ENCODE peak calls at places on chromosomes 4 and X, in ten cellular contexts. One of them, this sample, is unnamed.

GRCh38 chrX:151030845-151031244 is 47.7 kb downstream of the HMGB3 start:
- DNase-seq in esophagus muscularis mucosa: no peak
- DNase-seq in sigmoid colon: no peak
- DNase-seq in brain microvascular endothelial cell: no peak
- DNase-seq in astrocyte of the spinal cord: no peak
- DNase-seq in suprapubic skin: no peak
- DNase-seq in pancreas: no peak
- DNase-seq in K562: no peak
- DNase-seq in epithelial cell of esophagus: peak; percentile 18
- DNase-seq in A673: no peak
- DNase-seq in this sample: no peak

GRCh38 chrX:115366535-115366934 is 77.0 kb downstream of the LUZP4 start:
- DNase-seq in A673: no peak
- DNase-seq in pancreas: no peak
- DNase-seq in epithelial cell of esophagus: no peak
- DNase-seq in brain microvascular endothelial cell: no peak
- DNase-seq in sigmoid colon: no peak
- DNase-seq in suprapubic skin: no peak
- DNase-seq in K562: no peak
- DNase-seq in esophagus muscularis mucosa: no peak
- DNase-seq in astrocyte of the spinal cord: no peak
- DNase-seq in this sample: no peak

GRCh38 chr4:8469550-8469949 is 29.0 kb downstream of the TRMT44 start:
- DNase-seq in sigmoid colon: no peak
- DNase-seq in A673: no peak
- DNase-seq in brain microvascular endothelial cell: no peak
- DNase-seq in epithelial cell of esophagus: no peak
- DNase-seq in esophagus muscularis mucosa: no peak
- DNase-seq in suprapubic skin: no peak
- DNase-seq in astrocyte of the spinal cord: no peak
- DNase-seq in K562: no peak
- DNase-seq in pancreas: no peak
- DNase-seq in this sample: no peak

GRCh38 chrX:7242613-7243012 is 94.7 kb upstream of the PUDP start:
- DNase-seq in A673: no peak
- DNase-seq in K562: no peak
- DNase-seq in astrocyte of the spinal cord: no peak
- DNase-seq in suprapubic skin: no peak
- DNase-seq in sigmoid colon: no peak
- DNase-seq in epithelial cell of esophagus: no peak
- DNase-seq in esophagus muscularis mucosa: no peak
- DNase-seq in pancreas: no peak
- DNase-seq in brain microvascular endothelial cell: no peak
- DNase-seq in this sample: no peak

GRCh38 chrX:129318375-129318774 is 204.9 kb downstream of the SMARCA1 start:
- DNase-seq in brain microvascular endothelial cell: peak; percentile 26
- DNase-seq in K562: no peak
- DNase-seq in esophagus muscularis mucosa: no peak
- DNase-seq in pancreas: no peak
- DNase-seq in epithelial cell of esophagus: peak; percentile 36
- DNase-seq in sigmoid colon: no peak
- DNase-seq in astrocyte of the spinal cord: peak; percentile 31
- DNase-seq in suprapubic skin: no peak
- DNase-seq in A673: peak; percentile 27
- DNase-seq in this sample: no peak

GRCh38 chr4:17781831-17782287 is 438 bp upstream of the FAM184B start:
- DNase-seq in A673: no peak
- DNase-seq in astrocyte of the spinal cord: no peak
- DNase-seq in brain microvascular endothelial cell: no peak
- DNase-seq in esophagus muscularis mucosa: peak; percentile 70
- DNase-seq in suprapubic skin: no peak
- DNase-seq in K562: no peak
- DNase-seq in pancreas: no peak
- DNase-seq in sigmoid colon: no peak
- DNase-seq in epithelial cell of esophagus: no peak
- DNase-seq in this sample: no peak

GRCh38 chrX:40170830-40171512 is 73.2 kb upstream of the BCOR start:
- DNase-seq in esophagus muscularis mucosa: no peak
- DNase-seq in sigmoid colon: no peak
- DNase-seq in A673: peak; percentile 89
- DNase-seq in suprapubic skin: no peak
- DNase-seq in K562: no peak
- DNase-seq in pancreas: no peak
- DNase-seq in epithelial cell of esophagus: no peak
- DNase-seq in brain microvascular endothelial cell: no peak
- DNase-seq in astrocyte of the spinal cord: no peak
- DNase-seq in this sample: no peak

GRCh38 chrX:140502491-140503229 is 2.2 kb downstream of the SOX3 start:
- DNase-seq in sigmoid colon: no peak
- DNase-seq in pancreas: no peak
- DNase-seq in esophagus muscularis mucosa: no peak
- DNase-seq in suprapubic skin: no peak
- DNase-seq in astrocyte of the spinal cord: peak; percentile 1
- DNase-seq in epithelial cell of esophagus: no peak
- DNase-seq in brain microvascular endothelial cell: no peak
- DNase-seq in A673: no peak
- DNase-seq in K562: no peak
- DNase-seq in this sample: no peak

GRCh38 chrX:53479295-53479694 is 45.1 kb upstream of the HSD17B10 start:
- DNase-seq in brain microvascular endothelial cell: no peak
- DNase-seq in K562: peak; percentile 40
- DNase-seq in sigmoid colon: no peak
- DNase-seq in epithelial cell of esophagus: peak; percentile 15
- DNase-seq in pancreas: no peak
- DNase-seq in esophagus muscularis mucosa: no peak
- DNase-seq in A673: peak; percentile 77
- DNase-seq in astrocyte of the spinal cord: no peak
- DNase-seq in suprapubic skin: no peak
- DNase-seq in this sample: no peak

DNA sequence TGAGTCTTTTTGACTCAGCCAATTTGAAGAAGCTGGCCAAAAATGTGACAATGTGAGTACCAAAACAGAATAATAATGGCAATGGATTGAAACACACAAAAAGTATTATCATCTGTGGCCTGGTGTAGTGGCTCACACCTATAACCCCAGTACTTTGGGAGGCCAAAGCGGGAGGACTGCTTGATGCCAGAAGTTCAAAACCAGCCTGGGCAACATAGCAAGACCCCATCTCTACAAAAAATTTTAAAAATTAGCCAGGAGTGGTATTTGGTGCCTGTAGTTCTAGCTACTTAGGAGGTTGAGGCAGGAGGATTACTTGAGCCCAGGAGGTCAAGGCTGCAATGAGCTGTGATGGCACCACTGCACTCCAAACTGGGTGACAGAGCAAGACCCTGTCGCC is 41.5 kb downstream of the PLK4 start:
- DNase-seq in astrocyte of the spinal cord: no peak
- DNase-seq in suprapubic skin: no peak
- DNase-seq in sigmoid colon: no peak
- DNase-seq in pancreas: no peak
- DNase-seq in A673: no peak
- DNase-seq in esophagus muscularis mucosa: no peak
- DNase-seq in brain microvascular endothelial cell: no peak
- DNase-seq in K562: no peak
- DNase-seq in epithelial cell of esophagus: no peak
- DNase-seq in this sample: no peak
- H3K4me3 ChIP-seq in astrocyte of the spinal cord: no peak overlapping the region
- H3K4me3 ChIP-seq in suprapubic skin: no peak overlapping the region
- H3K4me3 ChIP-seq in sigmoid colon: no peak overlapping the region
- H3K4me3 ChIP-seq in pancreas: no peak overlapping the region
- H3K4me3 ChIP-seq in A673: no peak overlapping the region
- H3K4me3 ChIP-seq in esophagus muscularis mucosa: no peak overlapping the region
- H3K4me3 ChIP-seq in brain microvascular endothelial cell: no peak overlapping the region
- H3K4me3 ChIP-seq in K562: no peak overlapping the region
- H3K4me3 ChIP-seq in epithelial cell of esophagus: no peak overlapping the region
- H3K4me3 ChIP-seq in this sample: no peak overlapping the region

GRCh38 chr4:15704145-15704544 is 1.3 kb downstream of the BST1 start:
- DNase-seq in sigmoid colon: no peak
- DNase-seq in astrocyte of the spinal cord: no peak
- DNase-seq in A673: no peak
- DNase-seq in pancreas: no peak
- DNase-seq in epithelial cell of esophagus: no peak
- DNase-seq in K562: no peak
- DNase-seq in suprapubic skin: no peak
- DNase-seq in esophagus muscularis mucosa: no peak
- DNase-seq in brain microvascular endothelial cell: no peak
- DNase-seq in this sample: no peak

GRCh38 chr4:15703439-15703838 is 574 bp downstream of the BST1 start:
- DNase-seq in suprapubic skin: no peak
- DNase-seq in K562: no peak
- DNase-seq in brain microvascular endothelial cell: no peak
- DNase-seq in pancreas: no peak
- DNase-seq in sigmoid colon: no peak
- DNase-seq in epithelial cell of esophagus: no peak
- DNase-seq in A673: no peak
- DNase-seq in astrocyte of the spinal cord: no peak
- DNase-seq in esophagus muscularis mucosa: no peak
- DNase-seq in this sample: no peak

GRCh38 chr4:15706646-15707362 is 3.9 kb downstream of the BST1 start:
- DNase-seq in astrocyte of the spinal cord: no peak
- DNase-seq in pancreas: no peak
- DNase-seq in A673: no peak
- DNase-seq in esophagus muscularis mucosa: peak; percentile 70
- DNase-seq in brain microvascular endothelial cell: no peak
- DNase-seq in suprapubic skin: no peak
- DNase-seq in epithelial cell of esophagus: no peak
- DNase-seq in sigmoid colon: no peak
- DNase-seq in K562: no peak
- DNase-seq in this sample: no peak

GRCh38 chr4:15702941-15703403 is at the start of gene BST1:
- DNase-seq in sigmoid colon: peak; percentile 82
- DNase-seq in brain microvascular endothelial cell: peak; percentile 71
- DNase-seq in epithelial cell of esophagus: peak; percentile 53
- DNase-seq in K562: no peak
- DNase-seq in pancreas: peak; percentile 62
- DNase-seq in A673: peak; percentile 72
- DNase-seq in astrocyte of the spinal cord: peak; percentile 68
- DNase-seq in esophagus muscularis mucosa: peak; percentile 95
- DNase-seq in suprapubic skin: peak; percentile 88
- DNase-seq in this sample: peak; percentile 33

GRCh38 chr4:15707363-15707715 is 4.5 kb downstream of the BST1 start:
- DNase-seq in sigmoid colon: no peak
- DNase-seq in epithelial cell of esophagus: peak; percentile 56
- DNase-seq in suprapubic skin: no peak
- DNase-seq in astrocyte of the spinal cord: no peak
- DNase-seq in pancreas: no peak
- DNase-seq in esophagus muscularis mucosa: peak; percentile 64
- DNase-seq in A673: no peak
- DNase-seq in K562: no peak
- DNase-seq in brain microvascular endothelial cell: no peak
- DNase-seq in this sample: no peak
- H3K4me3 ChIP-seq in sigmoid colon: no peak overlapping the region
- H3K4me3 ChIP-seq in epithelial cell of esophagus: no peak overlapping the region
- H3K4me3 ChIP-seq in suprapubic skin: no peak overlapping the region
- H3K4me3 ChIP-seq in astrocyte of the spinal cord: no peak overlapping the region
- H3K4me3 ChIP-seq in pancreas: no peak overlapping the region
- H3K4me3 ChIP-seq in esophagus muscularis mucosa: no peak overlapping the region
- H3K4me3 ChIP-seq in A673: no peak overlapping the region
- H3K4me3 ChIP-seq in K562: no peak overlapping the region
- H3K4me3 ChIP-seq in brain microvascular endothelial cell: no peak overlapping the region
- H3K4me3 ChIP-seq in this sample: no peak overlapping the region

GRCh38 chrX:107673401-107673800 is 45.1 kb downstream of the PRPS1 start:
- DNase-seq in pancreas: no peak
- DNase-seq in suprapubic skin: no peak
- DNase-seq in sigmoid colon: no peak
- DNase-seq in astrocyte of the spinal cord: no peak
- DNase-seq in K562: no peak
- DNase-seq in A673: no peak
- DNase-seq in epithelial cell of esophagus: no peak
- DNase-seq in brain microvascular endothelial cell: no peak
- DNase-seq in esophagus muscularis mucosa: no peak
- DNase-seq in this sample: no peak
- H3K4me3 ChIP-seq in pancreas: no peak overlapping the region
- H3K4me3 ChIP-seq in suprapubic skin: peak overlapping the region; percentile 22
- H3K4me3 ChIP-seq in sigmoid colon: no peak overlapping the region
- H3K4me3 ChIP-seq in astrocyte of the spinal cord: no peak overlapping the region
- H3K4me3 ChIP-seq in K562: no peak overlapping the region
- H3K4me3 ChIP-seq in A673: no peak overlapping the region
- H3K4me3 ChIP-seq in epithelial cell of esophagus: no peak overlapping the region
- H3K4me3 ChIP-seq in brain microvascular endothelial cell: no peak overlapping the region
- H3K4me3 ChIP-seq in esophagus muscularis mucosa: no peak overlapping the region
- H3K4me3 ChIP-seq in this sample: peak overlapping the region; percentile 66

GRCh38 chr4:56544573-56545131 is 39.1 kb downstream of the ARL9 start:
- DNase-seq in esophagus muscularis mucosa: peak; percentile 94
- DNase-seq in sigmoid colon: peak; percentile 93
- DNase-seq in K562: peak; percentile 87
- DNase-seq in pancreas: peak; percentile 86
- DNase-seq in astrocyte of the spinal cord: peak; percentile 84
- DNase-seq in A673: peak; percentile 53
- DNase-seq in epithelial cell of esophagus: peak; percentile 77
- DNase-seq in suprapubic skin: peak; percentile 87
- DNase-seq in brain microvascular endothelial cell: peak; percentile 71
- DNase-seq in this sample: peak; percentile 86
- H3K4me3 ChIP-seq in esophagus muscularis mucosa: peak overlapping the region; percentile 39
- H3K4me3 ChIP-seq in sigmoid colon: peak overlapping the region; percentile 26
- H3K4me3 ChIP-seq in K562: peak overlapping the region; percentile 27
- H3K4me3 ChIP-seq in pancreas: peak overlapping the region; percentile 33
- H3K4me3 ChIP-seq in astrocyte of the spinal cord: peak overlapping the region; percentile 33
- H3K4me3 ChIP-seq in A673: peak overlapping the region; percentile 43
- H3K4me3 ChIP-seq in epithelial cell of esophagus: peak overlapping the region; percentile 42
- H3K4me3 ChIP-seq in suprapubic skin: peak overlapping the region; percentile 41
- H3K4me3 ChIP-seq in brain microvascular endothelial cell: peak overlapping the region; percentile 56
- H3K4me3 ChIP-seq in this sample: peak overlapping the region; percentile 21

GRCh38 chrX:38277802-38278201 is 49.5 kb downstream of the RPGR start:
- DNase-seq in brain microvascular endothelial cell: no peak
- DNase-seq in A673: no peak
- DNase-seq in K562: no peak
- DNase-seq in astrocyte of the spinal cord: no peak
- DNase-seq in sigmoid colon: no peak
- DNase-seq in pancreas: no peak
- DNase-seq in esophagus muscularis mucosa: no peak
- DNase-seq in suprapubic skin: no peak
- DNase-seq in epithelial cell of esophagus: no peak
- DNase-seq in this sample: no peak
- H3K4me3 ChIP-seq in brain microvascular endothelial cell: no peak overlapping the region
- H3K4me3 ChIP-seq in A673: no peak overlapping the region
- H3K4me3 ChIP-seq in K562: no peak overlapping the region
- H3K4me3 ChIP-seq in astrocyte of the spinal cord: no peak overlapping the region
- H3K4me3 ChIP-seq in sigmoid colon: no peak overlapping the region
- H3K4me3 ChIP-seq in pancreas: no peak overlapping the region
- H3K4me3 ChIP-seq in esophagus muscularis mucosa: no peak overlapping the region
- H3K4me3 ChIP-seq in suprapubic skin: no peak overlapping the region
- H3K4me3 ChIP-seq in epithelial cell of esophagus: no peak overlapping the region
- H3K4me3 ChIP-seq in this sample: no peak overlapping the region

DNA sequence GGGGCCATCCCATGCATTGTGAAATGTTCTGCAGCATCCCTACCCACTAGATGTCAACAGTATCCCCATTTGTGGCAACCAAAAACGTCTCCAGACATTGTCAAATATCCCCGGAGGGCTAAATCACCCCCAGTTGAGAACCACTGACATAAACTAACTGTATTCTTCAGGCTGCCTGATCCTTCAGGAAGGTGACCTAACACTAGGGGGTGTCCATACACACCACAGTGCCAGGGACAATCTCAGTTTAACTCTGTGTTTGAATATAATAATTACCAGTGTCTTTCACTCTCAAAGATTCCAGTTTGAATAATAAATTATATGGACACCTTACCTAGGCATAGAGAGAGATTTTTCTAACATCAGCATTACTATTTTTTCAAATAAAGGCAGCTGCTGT is 6.4 kb downstream of the ACE2 start:
- DNase-seq in esophagus muscularis mucosa: no peak
- DNase-seq in K562: no peak
- DNase-seq in A673: no peak
- DNase-seq in epithelial cell of esophagus: no peak
- DNase-seq in sigmoid colon: no peak
- DNase-seq in brain microvascular endothelial cell: no peak
- DNase-seq in pancreas: no peak
- DNase-seq in astrocyte of the spinal cord: no peak
- DNase-seq in suprapubic skin: no peak
- DNase-seq in this sample: no peak
- H3K4me3 ChIP-seq in esophagus muscularis mucosa: no peak overlapping the region
- H3K4me3 ChIP-seq in K562: no peak overlapping the region
- H3K4me3 ChIP-seq in A673: no peak overlapping the region
- H3K4me3 ChIP-seq in epithelial cell of esophagus: no peak overlapping the region
- H3K4me3 ChIP-seq in sigmoid colon: no peak overlapping the region
- H3K4me3 ChIP-seq in brain microvascular endothelial cell: no peak overlapping the region
- H3K4me3 ChIP-seq in pancreas: no peak overlapping the region
- H3K4me3 ChIP-seq in astrocyte of the spinal cord: no peak overlapping the region
- H3K4me3 ChIP-seq in suprapubic skin: no peak overlapping the region
- H3K4me3 ChIP-seq in this sample: no peak overlapping the region

This sample was measured in CD8-positive, alpha-beta memory T cell.